ENCODE peak calls at places on chromosomes 7 and 10, in eight cellular contexts. S, N, P, U, Q, D, Z and R are unnamed samples.

GRCh38 chr10:3047622-3047995 is 19.7 kb upstream of the PFKP start:
- ATAC-seq in S (no peak), N (no peak), P (no peak), U (no peak), Q (no peak), D (no peak), Z (no peak), R (no peak)

GRCh38 chr10:90837486-90837885 is 20.4 kb downstream of the HTR7 start:
- ATAC-seq in S (no peak), N (no peak), P (no peak), U (no peak), Q (no peak), D (no peak), Z (no peak), R (no peak)

GRCh38 chr7:37826825-37827224 is 21.6 kb upstream of the NME8 start:
- ATAC-seq in S (no peak), N (no peak), P (no peak), U (no peak), Q (peak; percentile 25), D (no peak), Z (no peak), R (no peak)

GRCh38 chr7:129646369-129647021 is 35.0 kb downstream of the NRF1 start:
- ATAC-seq in S (peak; percentile 80), N (no peak), P (peak; percentile 52), U (no peak), Q (peak; percentile 36), D (no peak), Z (no peak), R (no peak)

GRCh38 chr7:17939111-17939669 is 1.1 kb downstream of the SNX13 start:
- ATAC-seq in S (no peak), N (no peak), P (no peak), U (no peak), Q (peak; percentile 10), D (no peak), Z (peak; percentile 12), R (no peak)

GRCh38 chr7:154871928-154872750 is 130.8 kb downstream of the PAXIP1 start:
- ATAC-seq in S (no peak), N (no peak), P (no peak), U (no peak), Q (no peak), D (no peak), Z (no peak), R (no peak)

GRCh38 chr10:102652170-102652926 is 8.1 kb downstream of the TRIM8 start:
- ATAC-seq in S (no peak), N (no peak), P (no peak), U (peak; percentile 32), Q (no peak), D (peak; percentile 23), Z (no peak), R (peak; percentile 30)

GRCh38 chr7:154794147-154794780 is 208.7 kb downstream of the PAXIP1 start:
- ATAC-seq in S (peak; percentile 41), N (no peak), P (peak; percentile 86), U (peak; percentile 60), Q (peak; percentile 32), D (no peak), Z (peak; percentile 93), R (no peak)

GRCh38 chr10:122706467-122706866 is 6.8 kb upstream of the C10orf120 start:
- ATAC-seq in S (no peak), N (no peak), P (no peak), U (no peak), Q (no peak), D (no peak), Z (no peak), R (no peak)